ENCODE peak calls at places on chromosomes 7 and 10, in seven cellular contexts. One of them, this sample, is unnamed.

GRCh38 chr10:50515420-50515819 is 108.3 kb downstream of the SGMS1 start:
- DNase-seq in H9: no peak
- DNase-seq in chondrocyte: no peak
- DNase-seq in RWPE2: no peak
- DNase-seq in brain microvascular endothelial cell: no peak
- DNase-seq in IMR-90: no peak
- DNase-seq in endothelial cell: no peak
- DNase-seq in this sample: no peak

GRCh38 chr7:117458977-117459583 is 20.7 kb upstream of the CFTR start:
- DNase-seq in H9: no peak
- DNase-seq in chondrocyte: no peak
- DNase-seq in RWPE2: no peak
- DNase-seq in brain microvascular endothelial cell: no peak
- DNase-seq in IMR-90: peak; percentile 44
- DNase-seq in endothelial cell: no peak
- DNase-seq in this sample: no peak

GRCh38 chr7:44876393-44876792 is 8.9 kb downstream of the PURB start:
- DNase-seq in H9: no peak
- DNase-seq in chondrocyte: no peak
- DNase-seq in RWPE2: no peak
- DNase-seq in brain microvascular endothelial cell: no peak
- DNase-seq in IMR-90: no peak
- DNase-seq in endothelial cell: no peak
- DNase-seq in this sample: no peak

GRCh38 chr7:128889121-128889520 is 21.4 kb downstream of the KCP start:
- DNase-seq in H9: no peak
- DNase-seq in chondrocyte: peak; percentile 34
- DNase-seq in RWPE2: no peak
- DNase-seq in brain microvascular endothelial cell: no peak
- DNase-seq in IMR-90: no peak
- DNase-seq in endothelial cell: no peak
- DNase-seq in this sample: no peak

GRCh38 chr7:32158076-32158475 is 87.9 kb upstream of the PDE1C start:
- DNase-seq in H9: no peak
- DNase-seq in chondrocyte: no peak
- DNase-seq in RWPE2: no peak
- DNase-seq in brain microvascular endothelial cell: no peak
- DNase-seq in IMR-90: no peak
- DNase-seq in endothelial cell: no peak
- DNase-seq in this sample: no peak

GRCh38 chr7:126755381-126755780 is 497.4 kb downstream of the GRM8 start:
- DNase-seq in H9: no peak
- DNase-seq in chondrocyte: no peak
- DNase-seq in RWPE2: no peak
- DNase-seq in brain microvascular endothelial cell: no peak
- DNase-seq in IMR-90: no peak
- DNase-seq in endothelial cell: no peak
- DNase-seq in this sample: no peak

GRCh38 chr10:96743988-96744585 is 23.8 kb upstream of the PIK3AP1 start:
- DNase-seq in H9: no peak
- DNase-seq in chondrocyte: no peak
- DNase-seq in RWPE2: no peak
- DNase-seq in brain microvascular endothelial cell: peak; percentile 10
- DNase-seq in IMR-90: peak; percentile 29
- DNase-seq in endothelial cell: no peak
- DNase-seq in this sample: no peak

GRCh38 chr10:114684085-114684821 is 26.2 kb upstream of the ABLIM1 start:
- DNase-seq in H9: no peak
- DNase-seq in chondrocyte: no peak
- DNase-seq in RWPE2: no peak
- DNase-seq in brain microvascular endothelial cell: no peak
- DNase-seq in IMR-90: peak; percentile 30
- DNase-seq in endothelial cell: no peak
- DNase-seq in this sample: no peak

GRCh38 chr7:157693521-157694388 is 357.0 kb downstream of the DNAJB6 start:
- DNase-seq in H9: peak; percentile 67
- DNase-seq in chondrocyte: peak; percentile 71
- DNase-seq in RWPE2: no peak
- DNase-seq in brain microvascular endothelial cell: no peak
- DNase-seq in IMR-90: no peak
- DNase-seq in endothelial cell: no peak
- DNase-seq in this sample: peak; percentile 57

GRCh38 chr7:924541-925231 is 29.8 kb downstream of the ADAP1 start:
- DNase-seq in H9: no peak
- DNase-seq in chondrocyte: peak; percentile 82
- DNase-seq in RWPE2: peak; percentile 55
- DNase-seq in brain microvascular endothelial cell: peak; percentile 43
- DNase-seq in IMR-90: peak; percentile 12
- DNase-seq in endothelial cell: no peak
- DNase-seq in this sample: no peak

GRCh38 chr7:26759108-26759507 is 105.3 kb downstream of the SKAP2 start:
- DNase-seq in H9: no peak
- DNase-seq in chondrocyte: no peak
- DNase-seq in RWPE2: no peak
- DNase-seq in brain microvascular endothelial cell: no peak
- DNase-seq in IMR-90: no peak
- DNase-seq in endothelial cell: no peak
- DNase-seq in this sample: no peak

GRCh38 chr10:49161411-49161997 is 26.7 kb downstream of the TMEM273 start:
- DNase-seq in H9: peak; percentile 42
- DNase-seq in chondrocyte: no peak
- DNase-seq in RWPE2: no peak
- DNase-seq in brain microvascular endothelial cell: peak; percentile 55
- DNase-seq in IMR-90: peak; percentile 83
- DNase-seq in endothelial cell: no peak
- DNase-seq in this sample: no peak

GRCh38 chr7:91249506-91250233 is 14.6 kb upstream of the FZD1 start:
- DNase-seq in H9: no peak
- DNase-seq in chondrocyte: no peak
- DNase-seq in RWPE2: no peak
- DNase-seq in brain microvascular endothelial cell: no peak
- DNase-seq in IMR-90: peak; percentile 76
- DNase-seq in endothelial cell: no peak
- DNase-seq in this sample: no peak

GRCh38 chr7:63899691-63900393 is 98.8 kb upstream of the ZNF722 start:
- DNase-seq in H9: no peak
- DNase-seq in chondrocyte: no peak
- DNase-seq in RWPE2: no peak
- DNase-seq in brain microvascular endothelial cell: no peak
- DNase-seq in IMR-90: no peak
- DNase-seq in endothelial cell: no peak
- DNase-seq in this sample: no peak

GRCh38 chr7:28684729-28685211 is 272.5 kb downstream of the CREB5 start:
- DNase-seq in H9: no peak
- DNase-seq in chondrocyte: no peak
- DNase-seq in RWPE2: no peak
- DNase-seq in brain microvascular endothelial cell: no peak
- DNase-seq in IMR-90: no peak
- DNase-seq in endothelial cell: no peak
- DNase-seq in this sample: no peak

GRCh38 chr10:24238527-24239247 is 29.7 kb downstream of the KIAA1217 start:
- DNase-seq in H9: no peak
- DNase-seq in chondrocyte: no peak
- DNase-seq in RWPE2: no peak
- DNase-seq in brain microvascular endothelial cell: no peak
- DNase-seq in IMR-90: no peak
- DNase-seq in endothelial cell: no peak
- DNase-seq in this sample: no peak

GRCh38 chr10:10092581-10092980 is 925.1 kb upstream of the CELF2 start:
- DNase-seq in H9: peak; percentile 31
- DNase-seq in chondrocyte: no peak
- DNase-seq in RWPE2: no peak
- DNase-seq in brain microvascular endothelial cell: peak; percentile 55
- DNase-seq in IMR-90: peak; percentile 21
- DNase-seq in endothelial cell: no peak
- DNase-seq in this sample: no peak

GRCh38 chr7:110775046-110775445 is 315.9 kb upstream of the LRRN3 start:
- DNase-seq in H9: no peak
- DNase-seq in chondrocyte: no peak
- DNase-seq in RWPE2: no peak
- DNase-seq in brain microvascular endothelial cell: peak; percentile 76
- DNase-seq in IMR-90: peak; percentile 73
- DNase-seq in endothelial cell: no peak
- DNase-seq in this sample: no peak

GRCh38 chr7:154783281-154783909 is 219.5 kb downstream of the PAXIP1 start:
- DNase-seq in H9: no peak
- DNase-seq in chondrocyte: no peak
- DNase-seq in RWPE2: no peak
- DNase-seq in brain microvascular endothelial cell: no peak
- DNase-seq in IMR-90: no peak
- DNase-seq in endothelial cell: no peak
- DNase-seq in this sample: no peak

GRCh38 chr10:43093423-43094090 is 16.7 kb downstream of the RET start:
- DNase-seq in H9: peak; percentile 56
- DNase-seq in chondrocyte: no peak
- DNase-seq in RWPE2: no peak
- DNase-seq in brain microvascular endothelial cell: no peak
- DNase-seq in IMR-90: peak; percentile 6
- DNase-seq in endothelial cell: no peak
- DNase-seq in this sample: no peak

GRCh38 chr7:138449580-138449979 is 10.5 kb upstream of the TRIM24 start:
- DNase-seq in H9: peak; percentile 47
- DNase-seq in chondrocyte: no peak
- DNase-seq in RWPE2: no peak
- DNase-seq in brain microvascular endothelial cell: no peak
- DNase-seq in IMR-90: no peak
- DNase-seq in endothelial cell: no peak
- DNase-seq in this sample: peak; percentile 45

GRCh38 chr10:99695761-99696160 is 36.2 kb downstream of the COX15 start:
- DNase-seq in H9: no peak
- DNase-seq in chondrocyte: no peak
- DNase-seq in RWPE2: no peak
- DNase-seq in brain microvascular endothelial cell: no peak
- DNase-seq in IMR-90: peak; percentile 72
- DNase-seq in endothelial cell: no peak
- DNase-seq in this sample: no peak

GRCh38 chr10:99700649-99701048 is 31.3 kb downstream of the COX15 start:
- DNase-seq in H9: no peak
- DNase-seq in chondrocyte: no peak
- DNase-seq in RWPE2: no peak
- DNase-seq in brain microvascular endothelial cell: no peak
- DNase-seq in IMR-90: no peak
- DNase-seq in endothelial cell: no peak
- DNase-seq in this sample: no peak

GRCh38 chr10:99694171-99694570 is 34.9 kb downstream of the ENTPD7 start:
- DNase-seq in H9: no peak
- DNase-seq in chondrocyte: no peak
- DNase-seq in RWPE2: no peak
- DNase-seq in brain microvascular endothelial cell: peak; percentile 61
- DNase-seq in IMR-90: peak; percentile 91
- DNase-seq in endothelial cell: no peak
- DNase-seq in this sample: no peak

DNA sequence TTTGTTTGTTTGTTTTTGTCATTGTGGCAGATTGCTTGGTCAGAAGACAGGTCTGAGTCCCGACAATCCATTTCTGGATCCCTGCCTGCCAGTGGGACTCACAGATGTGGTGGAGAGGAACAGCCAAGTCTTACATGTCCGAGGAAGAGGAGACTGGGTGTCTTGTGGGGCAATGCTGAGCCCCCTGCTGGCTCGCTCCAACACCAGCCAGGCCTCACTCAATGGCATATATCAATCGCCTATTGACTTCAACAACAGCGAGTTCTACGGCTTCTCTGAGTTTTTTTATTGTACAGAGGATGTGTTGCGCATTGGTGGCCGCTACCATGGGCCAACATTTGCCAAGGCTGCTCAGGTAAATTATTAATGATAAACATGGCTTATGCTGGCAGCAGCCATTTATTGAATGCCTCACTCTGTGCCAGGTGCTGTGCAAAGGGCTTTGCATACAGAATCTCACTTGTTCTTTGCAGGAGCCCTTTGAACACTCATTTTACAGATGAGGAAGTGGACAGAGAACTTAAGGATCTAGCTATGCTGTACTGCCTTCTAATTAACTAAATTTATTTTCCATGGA is 33.3 kb downstream of the COX15 start:
- DNase-seq in H9: no peak
- DNase-seq in chondrocyte: no peak
- DNase-seq in RWPE2: no peak
- DNase-seq in brain microvascular endothelial cell: no peak
- DNase-seq in IMR-90: no peak
- DNase-seq in endothelial cell: peak; percentile 7
- DNase-seq in this sample: no peak
- TF ChIP-seq CTCF in H9: peak; percentile 18
- TF ChIP-seq CTCF in chondrocyte: peak; percentile 8
- TF ChIP-seq CTCF in RWPE2: peak; percentile 33
- TF ChIP-seq CTCF in brain microvascular endothelial cell: peak; percentile 52
- TF ChIP-seq CTCF in IMR-90: no peak
- TF ChIP-seq CTCF in endothelial cell: no peak
- TF ChIP-seq CTCF in this sample: peak; percentile 19

GRCh38 chr10:75857269-75857846 is 425.9 kb downstream of the LRMDA start:
- DNase-seq in H9: peak; percentile 36
- DNase-seq in chondrocyte: no peak
- DNase-seq in RWPE2: no peak
- DNase-seq in brain microvascular endothelial cell: no peak
- DNase-seq in IMR-90: no peak
- DNase-seq in endothelial cell: no peak
- DNase-seq in this sample: no peak

GRCh38 chr10:75851946-75852345 is 420.5 kb downstream of the LRMDA start:
- DNase-seq in H9: no peak
- DNase-seq in chondrocyte: no peak
- DNase-seq in RWPE2: no peak
- DNase-seq in brain microvascular endothelial cell: no peak
- DNase-seq in IMR-90: no peak
- DNase-seq in endothelial cell: no peak
- DNase-seq in this sample: no peak

GRCh38 chr10:75858357-75858756 is 426.9 kb downstream of the LRMDA start:
- DNase-seq in H9: no peak
- DNase-seq in chondrocyte: no peak
- DNase-seq in RWPE2: no peak
- DNase-seq in brain microvascular endothelial cell: no peak
- DNase-seq in IMR-90: no peak
- DNase-seq in endothelial cell: no peak
- DNase-seq in this sample: no peak

GRCh38 chr10:75857896-75858295 is 426.5 kb downstream of the LRMDA start:
- DNase-seq in H9: no peak
- DNase-seq in chondrocyte: no peak
- DNase-seq in RWPE2: no peak
- DNase-seq in brain microvascular endothelial cell: no peak
- DNase-seq in IMR-90: no peak
- DNase-seq in endothelial cell: no peak
- DNase-seq in this sample: no peak

GRCh38 chr10:75853085-75853484 is 421.7 kb downstream of the LRMDA start:
- DNase-seq in H9: no peak
- DNase-seq in chondrocyte: no peak
- DNase-seq in RWPE2: no peak
- DNase-seq in brain microvascular endothelial cell: no peak
- DNase-seq in IMR-90: no peak
- DNase-seq in endothelial cell: no peak
- DNase-seq in this sample: no peak
- TF ChIP-seq CTCF in H9: peak; percentile 64
- TF ChIP-seq CTCF in chondrocyte: peak; percentile 63
- TF ChIP-seq CTCF in RWPE2: peak; percentile 25
- TF ChIP-seq CTCF in brain microvascular endothelial cell: peak; percentile 68
- TF ChIP-seq CTCF in IMR-90: no peak
- TF ChIP-seq CTCF in endothelial cell: peak; percentile 46
- TF ChIP-seq CTCF in this sample: peak; percentile 58

GRCh38 chr10:103238506-103239252 is 7.0 kb upstream of the RPEL1 start:
- DNase-seq in H9: peak; percentile 83
- DNase-seq in chondrocyte: no peak
- DNase-seq in RWPE2: no peak
- DNase-seq in brain microvascular endothelial cell: peak; percentile 44
- DNase-seq in IMR-90: peak; percentile 61
- DNase-seq in endothelial cell: no peak
- DNase-seq in this sample: no peak
- TF ChIP-seq CTCF in H9: peak; percentile 69
- TF ChIP-seq CTCF in chondrocyte: peak; percentile 71
- TF ChIP-seq CTCF in RWPE2: peak; percentile 43
- TF ChIP-seq CTCF in brain microvascular endothelial cell: peak; percentile 68
- TF ChIP-seq CTCF in IMR-90: peak; percentile 58
- TF ChIP-seq CTCF in endothelial cell: no peak
- TF ChIP-seq CTCF in this sample: no peak

GRCh38 chr7:101244385-101245146 is at the start of gene FIS1:
- DNase-seq in H9: peak; percentile 97
- DNase-seq in chondrocyte: peak; percentile 98
- DNase-seq in RWPE2: peak; percentile 94
- DNase-seq in brain microvascular endothelial cell: peak; percentile 83
- DNase-seq in IMR-90: peak; percentile 82
- DNase-seq in endothelial cell: peak; percentile 91
- DNase-seq in this sample: peak; percentile 89
- TF ChIP-seq CTCF in H9: peak; percentile 94
- TF ChIP-seq CTCF in chondrocyte: peak; percentile 99
- TF ChIP-seq CTCF in RWPE2: peak; percentile 92
- TF ChIP-seq CTCF in brain microvascular endothelial cell: peak; percentile 90
- TF ChIP-seq CTCF in IMR-90: no peak
- TF ChIP-seq CTCF in endothelial cell: no peak
- TF ChIP-seq CTCF in this sample: peak; percentile 93

This sample was measured in neural crest cell.